ENCODE peak calls at places on chromosomes 2 and 18, in seven cellular contexts. S, D, P, C, E, F and X are unnamed samples.

GRCh38 chr2:211055438-211055837 is 499.0 kb downstream of the CPS1 start:
- DNase-seq in S (no peak), D (no peak), P (no peak), C (no peak), E (no peak), F (no peak), X (no peak)

GRCh38 chr2:239098288-239098970 is 250.5 kb downstream of the TWIST2 start:
- DNase-seq in S (no peak), D (no peak), P (no peak), C (no peak), E (no peak), F (no peak), X (peak; percentile 42)

GRCh38 chr2:17413031-17413430 is 105.2 kb downstream of the RAD51AP2 start:
- DNase-seq in S (no peak), D (no peak), P (no peak), C (no peak), E (no peak), F (no peak), X (peak; percentile 20)

GRCh38 chr2:144213797-144214196 is 306.1 kb downstream of the ZEB2 start:
- DNase-seq in S (no peak), D (no peak), P (no peak), C (no peak), E (no peak), F (no peak), X (no peak)

GRCh38 chr18:29501952-29502351 is 1325.0 kb upstream of the CDH2 start:
- DNase-seq in S (no peak), D (no peak), P (no peak), C (peak; percentile 72), E (no peak), F (no peak), X (no peak)

GRCh38 chr2:23900133-23900926 is 26.6 kb downstream of the ATAD2B start:
- DNase-seq in S (no peak), D (no peak), P (no peak), C (peak; percentile 64), E (no peak), F (no peak), X (no peak)

GRCh38 chr2:165240927-165241326 is 1.7 kb downstream of the SCN2A start:
- DNase-seq in S (no peak), D (no peak), P (no peak), C (no peak), E (no peak), F (no peak), X (no peak)

GRCh38 chr2:80517301-80517700 is 212.7 kb upstream of the LRRTM1 start:
- DNase-seq in S (no peak), D (no peak), P (no peak), C (no peak), E (no peak), F (no peak), X (no peak)

GRCh38 chr18:69954719-69955118 is 7.0 kb upstream of the CD226 start:
- DNase-seq in S (no peak), D (no peak), P (no peak), C (no peak), E (no peak), F (no peak), X (peak; percentile 92)

GRCh38 chr2:37585982-37586621 is 85.3 kb downstream of the CDC42EP3 start:
- DNase-seq in S (no peak), D (peak; percentile 73), P (no peak), C (peak; percentile 93), E (peak; percentile 62), F (no peak), X (peak; percentile 53)

GRCh38 chr2:20356042-20356441 is 5.4 kb upstream of the PUM2 start:
- DNase-seq in S (peak; percentile 98), D (no peak), P (peak; percentile 28), C (peak; percentile 52), E (no peak), F (no peak), X (no peak)

GRCh38 chr2:31402388-31402787 is 12.2 kb downstream of the XDH start:
- DNase-seq in S (no peak), D (no peak), P (no peak), C (peak; percentile 44), E (no peak), F (no peak), X (no peak)

GRCh38 chr2:159139216-159139933 is 147.1 kb downstream of the WDSUB1 start:
- DNase-seq in S (no peak), D (no peak), P (no peak), C (peak; percentile 28), E (no peak), F (no peak), X (no peak)

GRCh38 chr2:144445196-144445595 is 74.7 kb downstream of the ZEB2 start:
- DNase-seq in S (no peak), D (no peak), P (no peak), C (no peak), E (no peak), F (no peak), X (no peak)

GRCh38 chr18:79523738-79524180 is 128.0 kb downstream of the NFATC1 start:
- DNase-seq in S (no peak), D (no peak), P (no peak), C (no peak), E (peak; percentile 68), F (no peak), X (no peak)

GRCh38 chr2:224146356-224147160 is 107.5 kb upstream of the SERPINE2 start:
- DNase-seq in S (no peak), D (no peak), P (no peak), C (no peak), E (no peak), F (no peak), X (peak; percentile 64)